ENCODE peak calls at places on chromosomes 5 and 9, in six cellular contexts. One of them, this sample, is unnamed.

GRCh38 chr5:64165500-64166200 is at the start of gene RNF180:
- DNase-seq in HL-60: no peak
- DNase-seq in upper lobe of right lung: peak
- DNase-seq in dorsolateral prefrontal cortex: peak
- DNase-seq in brain microvascular endothelial cell: peak
- DNase-seq in esophagus muscularis mucosa: no peak
- DNase-seq in this sample: no peak

GRCh38 chr5:86320266-86320665 is 297.5 kb upstream of the COX7C start:
- DNase-seq in upper lobe of right lung: no peak
- DNase-seq in esophagus muscularis mucosa: no peak
- DNase-seq in brain microvascular endothelial cell: no peak
- DNase-seq in HL-60: no peak
- DNase-seq in dorsolateral prefrontal cortex: no peak
- DNase-seq in this sample: no peak

GRCh38 chr5:5891350-5891749 is 468.9 kb downstream of the ICE1 start:
- DNase-seq in dorsolateral prefrontal cortex: no peak
- DNase-seq in brain microvascular endothelial cell: peak
- DNase-seq in esophagus muscularis mucosa: no peak
- DNase-seq in HL-60: no peak
- DNase-seq in upper lobe of right lung: no peak
- DNase-seq in this sample: no peak

GRCh38 chr9:138118601-138119071 is 241.1 kb downstream of the CACNA1B start:
- DNase-seq in esophagus muscularis mucosa: no peak
- DNase-seq in upper lobe of right lung: peak
- DNase-seq in brain microvascular endothelial cell: no peak
- DNase-seq in dorsolateral prefrontal cortex: peak
- DNase-seq in HL-60: no peak
- DNase-seq in this sample: no peak

GRCh38 chr9:12875216-12875615 is 100.4 kb downstream of the LURAP1L start:
- DNase-seq in esophagus muscularis mucosa: no peak
- DNase-seq in HL-60: no peak
- DNase-seq in dorsolateral prefrontal cortex: no peak
- DNase-seq in brain microvascular endothelial cell: no peak
- DNase-seq in upper lobe of right lung: no peak
- DNase-seq in this sample: no peak

GRCh38 chr5:127086583-127086982 is 13.3 kb upstream of the C5orf63 start:
- DNase-seq in HL-60: no peak
- DNase-seq in brain microvascular endothelial cell: no peak
- DNase-seq in upper lobe of right lung: no peak
- DNase-seq in esophagus muscularis mucosa: peak
- DNase-seq in dorsolateral prefrontal cortex: no peak
- DNase-seq in this sample: no peak

GRCh38 chr5:42600441-42600840 is 156.2 kb upstream of the CCDC152 start:
- DNase-seq in upper lobe of right lung: no peak
- DNase-seq in esophagus muscularis mucosa: no peak
- DNase-seq in brain microvascular endothelial cell: no peak
- DNase-seq in dorsolateral prefrontal cortex: no peak
- DNase-seq in HL-60: no peak
- DNase-seq in this sample: no peak

GRCh38 chr5:144102361-144102760 is 68.1 kb downstream of the YIPF5 start:
- DNase-seq in brain microvascular endothelial cell: no peak
- DNase-seq in esophagus muscularis mucosa: no peak
- DNase-seq in upper lobe of right lung: no peak
- DNase-seq in dorsolateral prefrontal cortex: no peak
- DNase-seq in HL-60: no peak
- DNase-seq in this sample: no peak

GRCh38 chr5:133603711-133604110 is 8.6 kb downstream of the FSTL4 start:
- DNase-seq in upper lobe of right lung: no peak
- DNase-seq in brain microvascular endothelial cell: no peak
- DNase-seq in dorsolateral prefrontal cortex: no peak
- DNase-seq in esophagus muscularis mucosa: peak
- DNase-seq in HL-60: no peak
- DNase-seq in this sample: no peak

GRCh38 chr5:151021771-151022170 is 1.4 kb downstream of the GPX3 start:
- DNase-seq in esophagus muscularis mucosa: no peak
- DNase-seq in HL-60: no peak
- DNase-seq in upper lobe of right lung: no peak
- DNase-seq in dorsolateral prefrontal cortex: no peak
- DNase-seq in brain microvascular endothelial cell: no peak
- DNase-seq in this sample: no peak
- H3K4me3 ChIP-seq in esophagus muscularis mucosa: peak
- H3K4me3 ChIP-seq in HL-60: no peak
- H3K4me3 ChIP-seq in upper lobe of right lung: peak
- H3K4me3 ChIP-seq in dorsolateral prefrontal cortex: peak
- H3K4me3 ChIP-seq in brain microvascular endothelial cell: no peak
- H3K4me3 ChIP-seq in this sample: no peak

DNA sequence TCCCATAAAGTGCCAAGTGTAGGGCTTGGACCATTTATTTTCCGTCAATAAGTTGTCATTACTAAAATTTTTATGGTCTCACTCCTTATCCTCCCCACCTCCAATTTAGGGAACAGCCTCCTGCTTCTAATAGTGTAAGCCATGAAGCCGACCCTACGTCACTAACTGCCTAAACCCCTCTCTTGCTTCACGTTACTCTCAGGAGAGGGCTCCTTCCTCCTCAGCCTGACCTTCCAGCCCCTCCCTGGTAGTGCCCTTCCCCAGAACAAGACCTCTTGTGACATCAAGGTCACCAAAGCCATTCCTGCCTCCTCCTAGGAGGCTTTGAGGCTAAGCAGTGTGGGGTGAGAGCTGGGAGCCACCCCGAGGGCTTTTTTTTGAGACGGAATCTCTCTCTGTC is 2.2 kb upstream of the CDK9 start:
- DNase-seq in brain microvascular endothelial cell: no peak
- DNase-seq in esophagus muscularis mucosa: no peak
- DNase-seq in HL-60: peak
- DNase-seq in dorsolateral prefrontal cortex: no peak
- DNase-seq in upper lobe of right lung: no peak
- DNase-seq in this sample: no peak
- H3K4me3 ChIP-seq in brain microvascular endothelial cell: no peak
- H3K4me3 ChIP-seq in esophagus muscularis mucosa: no peak
- H3K4me3 ChIP-seq in HL-60: no peak
- H3K4me3 ChIP-seq in dorsolateral prefrontal cortex: no peak
- H3K4me3 ChIP-seq in upper lobe of right lung: no peak
- H3K4me3 ChIP-seq in this sample: no peak

GRCh38 chr5:77958642-77959315 is 182.6 kb upstream of the TBCA start:
- DNase-seq in upper lobe of right lung: no peak
- DNase-seq in esophagus muscularis mucosa: no peak
- DNase-seq in brain microvascular endothelial cell: no peak
- DNase-seq in HL-60: no peak
- DNase-seq in dorsolateral prefrontal cortex: no peak
- DNase-seq in this sample: no peak

GRCh38 chr5:77955577-77955976 is 179.4 kb upstream of the TBCA start:
- DNase-seq in HL-60: no peak
- DNase-seq in brain microvascular endothelial cell: no peak
- DNase-seq in esophagus muscularis mucosa: no peak
- DNase-seq in dorsolateral prefrontal cortex: no peak
- DNase-seq in upper lobe of right lung: no peak
- DNase-seq in this sample: no peak

GRCh38 chr5:77957931-77958476 is 181.9 kb upstream of the TBCA start:
- DNase-seq in dorsolateral prefrontal cortex: no peak
- DNase-seq in upper lobe of right lung: no peak
- DNase-seq in esophagus muscularis mucosa: no peak
- DNase-seq in HL-60: no peak
- DNase-seq in brain microvascular endothelial cell: no peak
- DNase-seq in this sample: no peak

GRCh38 chr5:77957516-77957915 is 181.4 kb upstream of the TBCA start:
- DNase-seq in upper lobe of right lung: no peak
- DNase-seq in brain microvascular endothelial cell: no peak
- DNase-seq in dorsolateral prefrontal cortex: no peak
- DNase-seq in HL-60: no peak
- DNase-seq in esophagus muscularis mucosa: no peak
- DNase-seq in this sample: no peak

DNA sequence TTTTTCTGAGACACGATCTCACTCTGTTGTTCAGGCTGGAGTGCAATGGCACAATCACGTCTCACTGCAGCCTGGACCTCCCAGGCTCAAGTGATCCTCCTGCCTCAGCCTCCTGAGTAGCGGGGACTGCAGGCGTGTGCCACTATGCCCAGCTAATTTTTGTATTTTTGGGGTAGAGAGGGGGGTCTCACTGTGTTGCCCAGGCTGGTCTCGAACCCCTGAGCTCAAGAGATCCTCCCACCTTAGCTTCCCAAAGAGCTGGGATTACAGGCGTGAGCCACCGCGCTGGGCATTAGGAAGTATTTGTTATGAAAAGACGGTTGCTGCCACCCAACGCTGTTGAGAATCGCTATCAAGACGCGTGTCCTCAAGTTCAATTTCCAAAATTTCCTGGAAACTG is 180.9 kb upstream of the TBCA start:
- DNase-seq in esophagus muscularis mucosa: no peak
- DNase-seq in dorsolateral prefrontal cortex: no peak
- DNase-seq in HL-60: no peak
- DNase-seq in brain microvascular endothelial cell: no peak
- DNase-seq in upper lobe of right lung: no peak
- DNase-seq in this sample: no peak
- H3K4me3 ChIP-seq in esophagus muscularis mucosa: no peak
- H3K4me3 ChIP-seq in dorsolateral prefrontal cortex: no peak
- H3K4me3 ChIP-seq in HL-60: no peak
- H3K4me3 ChIP-seq in brain microvascular endothelial cell: no peak
- H3K4me3 ChIP-seq in upper lobe of right lung: no peak
- H3K4me3 ChIP-seq in this sample: no peak

GRCh38 chr5:173780356-173781234 is 107.6 kb upstream of the CPEB4 start:
- DNase-seq in esophagus muscularis mucosa: no peak
- DNase-seq in brain microvascular endothelial cell: no peak
- DNase-seq in dorsolateral prefrontal cortex: no peak
- DNase-seq in upper lobe of right lung: no peak
- DNase-seq in HL-60: no peak
- DNase-seq in this sample: no peak

GRCh38 chr5:173778784-173779304 is 109.3 kb upstream of the CPEB4 start:
- DNase-seq in brain microvascular endothelial cell: peak
- DNase-seq in HL-60: no peak
- DNase-seq in upper lobe of right lung: no peak
- DNase-seq in esophagus muscularis mucosa: no peak
- DNase-seq in dorsolateral prefrontal cortex: no peak
- DNase-seq in this sample: no peak

GRCh38 chr5:173781826-173782670 is 106.1 kb upstream of the CPEB4 start:
- DNase-seq in HL-60: peak
- DNase-seq in brain microvascular endothelial cell: peak
- DNase-seq in upper lobe of right lung: peak
- DNase-seq in dorsolateral prefrontal cortex: peak
- DNase-seq in esophagus muscularis mucosa: peak
- DNase-seq in this sample: no peak

GRCh38 chr5:173782671-173783101 is 105.5 kb upstream of the CPEB4 start:
- DNase-seq in esophagus muscularis mucosa: no peak
- DNase-seq in upper lobe of right lung: no peak
- DNase-seq in dorsolateral prefrontal cortex: no peak
- DNase-seq in brain microvascular endothelial cell: no peak
- DNase-seq in HL-60: no peak
- DNase-seq in this sample: no peak

GRCh38 chr5:173781432-173781825 is 106.7 kb upstream of the CPEB4 start:
- DNase-seq in HL-60: no peak
- DNase-seq in esophagus muscularis mucosa: no peak
- DNase-seq in upper lobe of right lung: no peak
- DNase-seq in dorsolateral prefrontal cortex: no peak
- DNase-seq in brain microvascular endothelial cell: peak
- DNase-seq in this sample: no peak
- H3K4me3 ChIP-seq in HL-60: no peak
- H3K4me3 ChIP-seq in esophagus muscularis mucosa: no peak
- H3K4me3 ChIP-seq in upper lobe of right lung: no peak
- H3K4me3 ChIP-seq in dorsolateral prefrontal cortex: no peak
- H3K4me3 ChIP-seq in brain microvascular endothelial cell: no peak
- H3K4me3 ChIP-seq in this sample: no peak

DNA sequence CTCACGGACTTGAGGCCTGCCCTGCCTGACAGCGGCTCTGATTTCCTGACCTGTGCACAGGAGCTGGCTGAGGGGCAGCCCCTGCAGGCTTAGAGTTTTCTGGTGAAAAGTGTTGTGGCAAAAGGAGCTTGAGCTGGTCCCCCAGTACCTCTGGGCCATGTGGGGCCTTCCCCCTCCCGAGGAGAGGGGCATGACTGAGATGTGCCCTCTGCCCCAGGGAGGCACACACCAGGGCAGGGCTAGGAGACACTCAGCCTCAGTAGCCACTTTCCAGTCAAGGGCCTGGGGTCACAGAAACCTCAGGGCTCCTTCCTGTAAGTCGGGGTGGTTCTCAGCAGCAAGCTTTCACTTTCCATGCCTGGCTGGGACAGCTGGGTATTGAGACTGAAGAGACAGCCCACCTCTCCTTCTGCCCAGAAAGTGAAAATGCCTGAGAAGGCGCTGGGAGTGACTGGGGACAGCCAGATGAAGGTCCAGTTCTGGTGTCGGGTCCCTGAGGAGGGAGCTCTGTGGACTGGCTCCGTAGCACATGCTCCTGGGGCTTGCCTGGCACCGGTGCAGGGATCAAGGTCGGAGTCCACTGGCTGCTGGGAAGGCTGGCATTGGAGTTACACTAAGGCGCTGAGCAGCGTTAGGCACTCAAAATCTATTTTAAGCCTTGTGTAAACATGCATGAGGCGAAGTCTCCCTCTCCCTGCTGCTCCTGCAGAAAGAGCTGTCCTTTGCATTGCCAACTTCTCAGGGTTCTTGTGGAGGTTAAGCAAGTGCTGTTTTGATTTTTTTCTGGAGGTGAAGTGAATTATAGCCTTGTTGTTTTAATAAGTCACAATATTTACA is 394.9 kb downstream of the GADD45G start:
- DNase-seq in esophagus muscularis mucosa: no peak
- DNase-seq in HL-60: no peak
- DNase-seq in dorsolateral prefrontal cortex: no peak
- DNase-seq in upper lobe of right lung: peak
- DNase-seq in brain microvascular endothelial cell: peak
- DNase-seq in this sample: peak
- H3K4me3 ChIP-seq in esophagus muscularis mucosa: peak
- H3K4me3 ChIP-seq in HL-60: no peak
- H3K4me3 ChIP-seq in dorsolateral prefrontal cortex: peak
- H3K4me3 ChIP-seq in upper lobe of right lung: peak
- H3K4me3 ChIP-seq in brain microvascular endothelial cell: peak
- H3K4me3 ChIP-seq in this sample: no peak

DNA sequence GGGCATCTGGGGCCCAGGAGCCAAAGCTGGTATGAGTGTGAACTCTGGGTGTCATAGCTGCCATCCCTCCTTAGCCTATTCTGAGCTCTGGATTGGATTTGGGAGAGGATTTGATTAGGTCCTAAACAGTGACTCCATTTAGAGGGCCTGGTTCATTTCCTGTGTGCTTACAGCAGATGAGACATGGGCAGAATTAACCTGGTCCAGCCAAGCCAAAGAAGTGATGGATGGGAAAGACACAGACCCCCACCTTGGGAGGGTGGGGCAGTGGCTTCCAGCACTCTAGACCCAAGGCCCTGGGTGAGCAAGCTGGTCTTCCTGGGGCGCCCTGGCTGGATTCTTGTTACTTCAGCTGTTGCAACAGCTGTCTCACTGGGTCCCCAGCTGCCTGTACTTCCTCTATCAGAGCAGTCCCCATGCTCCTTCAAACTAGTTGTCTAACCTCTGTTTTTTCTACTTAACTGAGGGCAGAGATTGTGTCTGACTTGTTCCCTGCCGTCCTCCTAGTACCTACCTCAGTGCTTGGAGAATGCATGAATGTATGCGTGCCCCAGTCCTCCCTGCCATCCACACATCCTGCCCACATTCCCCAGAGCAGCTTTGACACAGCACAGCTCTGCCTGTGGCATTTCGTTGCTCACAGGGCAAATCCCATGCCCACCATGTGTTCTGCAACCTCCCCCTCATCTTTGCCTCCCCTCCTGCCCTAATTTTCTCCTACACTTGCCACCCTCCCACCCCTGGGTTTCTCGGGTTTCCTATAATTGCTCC is 115.9 kb downstream of the RGS3 start:
- DNase-seq in esophagus muscularis mucosa: no peak
- DNase-seq in brain microvascular endothelial cell: peak
- DNase-seq in upper lobe of right lung: no peak
- DNase-seq in dorsolateral prefrontal cortex: no peak
- DNase-seq in HL-60: no peak
- DNase-seq in this sample: no peak
- H3K4me3 ChIP-seq in esophagus muscularis mucosa: no peak
- H3K4me3 ChIP-seq in brain microvascular endothelial cell: no peak
- H3K4me3 ChIP-seq in upper lobe of right lung: no peak
- H3K4me3 ChIP-seq in dorsolateral prefrontal cortex: no peak
- H3K4me3 ChIP-seq in HL-60: no peak
- H3K4me3 ChIP-seq in this sample: no peak

GRCh38 chr9:16521868-16522381 is 348.5 kb downstream of the BNC2 start:
- DNase-seq in HL-60: no peak
- DNase-seq in upper lobe of right lung: no peak
- DNase-seq in esophagus muscularis mucosa: no peak
- DNase-seq in dorsolateral prefrontal cortex: no peak
- DNase-seq in brain microvascular endothelial cell: peak
- DNase-seq in this sample: peak
- H3K4me3 ChIP-seq in HL-60: no peak
- H3K4me3 ChIP-seq in upper lobe of right lung: no peak
- H3K4me3 ChIP-seq in esophagus muscularis mucosa: no peak
- H3K4me3 ChIP-seq in dorsolateral prefrontal cortex: no peak
- H3K4me3 ChIP-seq in brain microvascular endothelial cell: no peak
- H3K4me3 ChIP-seq in this sample: no peak

This sample was measured in retinal pigment epithelial cell.